ENCODE peak calls at places on chromosomes 1 and 21, in four cellular contexts. C is NB4, M is fibroblast of lung, Z is IMR-90. G is an unnamed sample.

GRCh38 chr1:164591858-164592257 is 32.9 kb downstream of the PBX1 start:
- DNase-seq in Z (peak), M (peak), C (no peak), G (peak)

GRCh38 chr1:203569490-203570318 is 56.9 kb upstream of the ATP2B4 start:
- DNase-seq in Z (peak), M (peak), C (no peak), G (no peak)

GRCh38 chr1:91831132-91831930 is 54.6 kb downstream of the TGFBR3 start:
- DNase-seq in C (no peak), Z (peak), M (peak), G (peak)

GRCh38 chr1:229643996-229644748 is 18.1 kb downstream of the URB2 start:
- DNase-seq in M (no peak), Z (no peak), C (peak), G (peak)

GRCh38 chr1:215507119-215507518 is 60.0 kb upstream of the KCTD3 start:
- DNase-seq in Z (peak), C (no peak), M (peak), G (peak)

GRCh38 chr1:156584813-156585212 is 5.3 kb downstream of the TTC24 start:
- DNase-seq in Z (no peak), M (no peak), C (no peak), G (no peak)

GRCh38 chr1:215517441-215517891 is 49.6 kb upstream of the KCTD3 start:
- DNase-seq in Z (peak), M (peak), C (peak), G (peak)

GRCh38 chr1:11929849-11930248 is 3.6 kb upstream of the KIAA2013 start:
- DNase-seq in Z (peak), C (peak), M (no peak), G (peak)

GRCh38 chr1:1285102-1285571 is 4.9 kb downstream of the SCNN1D start:
- DNase-seq in Z (no peak), C (no peak), M (no peak), G (no peak)

GRCh38 chr1:231337043-231337471 is 595 bp downstream of the EXOC8 start:
- DNase-seq in C (no peak), M (peak), Z (no peak), G (peak)

GRCh38 chr1:158177705-158178450 is 2.8 kb upstream of the CD1D start:
- DNase-seq in M (peak), C (no peak), Z (peak), G (peak)

GRCh38 chr1:207826557-207827487 is 75.0 kb downstream of the CD46 start:
- DNase-seq in M (no peak), C (peak), Z (no peak), G (peak)

GRCh38 chr1:85601930-85602329 is 21.4 kb downstream of the CCN1 start:
- DNase-seq in C (no peak), M (no peak), Z (no peak), G (no peak)

GRCh38 chr1:174990382-174990999 is 9.3 kb upstream of the CACYBP start:
- DNase-seq in M (no peak), C (peak), Z (peak), G (peak)

GRCh38 chr1:221869759-221870158 is 127.9 kb upstream of the DUSP10 start:
- DNase-seq in C (no peak), M (peak), Z (peak), G (peak)

GRCh38 chr1:209607102-209607794 is 23.7 kb downstream of the CAMK1G start:
- DNase-seq in Z (peak), C (no peak), M (peak), G (peak)

GRCh38 chr1:22868331-22868730 is 104.3 kb downstream of the LACTBL1 start:
- DNase-seq in C (no peak), M (peak), Z (peak), G (no peak)

GRCh38 chr1:39509360-39510009 is 18.0 kb downstream of the BMP8A start:
- DNase-seq in C (peak), Z (peak), M (peak), G (peak)

DNA sequence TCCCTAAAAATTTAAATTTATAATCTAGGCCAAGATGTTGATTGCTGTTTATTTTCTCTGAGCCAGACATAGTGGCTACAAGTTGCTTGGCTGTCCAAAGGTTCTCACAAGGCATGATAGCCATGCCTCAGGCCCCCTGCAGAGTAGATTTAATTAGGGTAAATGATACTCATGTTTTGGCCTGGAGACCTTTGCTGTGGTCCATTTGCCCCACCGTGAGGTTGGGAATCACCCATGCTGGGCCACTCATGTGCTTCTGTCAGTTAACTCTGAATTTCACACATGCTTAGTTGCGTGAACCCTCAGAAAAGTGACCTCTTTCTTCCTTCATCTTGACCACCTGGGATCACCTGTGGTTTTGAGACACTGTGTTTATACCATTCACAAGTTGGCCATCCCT is 103.2 kb upstream of the KCNE2 start:
- DNase-seq in Z (no peak), C (no peak), M (no peak), G (no peak)
- H3K4me3 ChIP-seq in Z (no peak), C (no peak), M (no peak), G (no peak)

DNA sequence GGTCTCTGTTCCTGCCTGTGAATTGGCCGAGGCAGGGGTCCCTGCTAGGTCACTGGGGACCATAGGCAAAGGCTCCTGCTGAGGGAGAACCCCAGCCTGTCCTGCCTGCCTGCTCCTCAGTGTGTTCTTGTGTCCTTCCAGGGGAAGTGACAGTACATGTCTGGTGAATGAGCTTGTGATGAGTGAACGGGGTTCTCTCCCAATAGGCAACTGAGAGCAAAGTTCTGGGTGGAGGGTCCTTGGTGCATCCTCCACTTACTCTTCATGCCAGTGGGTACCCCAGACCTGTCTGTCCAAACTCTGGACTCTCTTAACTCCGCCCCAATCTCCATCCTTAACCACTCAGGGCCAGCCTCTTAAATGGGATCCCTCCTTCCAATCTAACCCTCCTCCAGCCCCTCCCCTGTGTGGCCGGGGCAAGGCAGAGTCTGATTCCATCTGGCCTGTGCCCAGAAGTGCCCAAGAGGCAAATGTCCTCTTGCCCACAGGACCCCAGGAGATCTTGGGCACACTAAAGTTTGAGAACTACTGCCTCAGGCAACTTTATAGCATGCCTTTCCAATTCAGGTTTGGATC is 2.0 kb downstream of the XKR8 start:
- DNase-seq in C (no peak), Z (no peak), M (no peak), G (peak)
- H3K4me3 ChIP-seq in C (no peak), Z (no peak), M (peak), G (no peak)

DNA sequence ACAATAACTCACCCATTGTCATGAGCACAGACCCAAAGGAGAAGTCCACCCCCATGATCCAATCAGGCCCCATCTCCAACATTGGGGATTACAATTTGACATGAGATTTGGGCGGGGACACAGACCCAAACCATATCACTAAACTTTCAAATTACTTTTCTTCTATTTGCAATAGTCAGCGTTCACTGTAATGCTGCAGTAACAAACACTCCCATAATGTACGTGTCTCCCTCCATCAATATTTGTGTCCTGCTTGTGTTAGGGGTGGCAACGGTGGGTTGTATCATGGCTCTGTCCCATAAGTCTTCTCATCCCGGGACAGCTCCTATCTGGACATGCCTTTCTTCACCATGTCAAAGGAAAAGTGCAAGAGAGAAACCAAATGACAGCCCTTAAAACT is 26.2 kb downstream of the TFF3 start:
- DNase-seq in C (no peak), Z (no peak), M (no peak), G (no peak)
- H3K4me3 ChIP-seq in C (no peak), Z (no peak), M (no peak), G (no peak)

DNA sequence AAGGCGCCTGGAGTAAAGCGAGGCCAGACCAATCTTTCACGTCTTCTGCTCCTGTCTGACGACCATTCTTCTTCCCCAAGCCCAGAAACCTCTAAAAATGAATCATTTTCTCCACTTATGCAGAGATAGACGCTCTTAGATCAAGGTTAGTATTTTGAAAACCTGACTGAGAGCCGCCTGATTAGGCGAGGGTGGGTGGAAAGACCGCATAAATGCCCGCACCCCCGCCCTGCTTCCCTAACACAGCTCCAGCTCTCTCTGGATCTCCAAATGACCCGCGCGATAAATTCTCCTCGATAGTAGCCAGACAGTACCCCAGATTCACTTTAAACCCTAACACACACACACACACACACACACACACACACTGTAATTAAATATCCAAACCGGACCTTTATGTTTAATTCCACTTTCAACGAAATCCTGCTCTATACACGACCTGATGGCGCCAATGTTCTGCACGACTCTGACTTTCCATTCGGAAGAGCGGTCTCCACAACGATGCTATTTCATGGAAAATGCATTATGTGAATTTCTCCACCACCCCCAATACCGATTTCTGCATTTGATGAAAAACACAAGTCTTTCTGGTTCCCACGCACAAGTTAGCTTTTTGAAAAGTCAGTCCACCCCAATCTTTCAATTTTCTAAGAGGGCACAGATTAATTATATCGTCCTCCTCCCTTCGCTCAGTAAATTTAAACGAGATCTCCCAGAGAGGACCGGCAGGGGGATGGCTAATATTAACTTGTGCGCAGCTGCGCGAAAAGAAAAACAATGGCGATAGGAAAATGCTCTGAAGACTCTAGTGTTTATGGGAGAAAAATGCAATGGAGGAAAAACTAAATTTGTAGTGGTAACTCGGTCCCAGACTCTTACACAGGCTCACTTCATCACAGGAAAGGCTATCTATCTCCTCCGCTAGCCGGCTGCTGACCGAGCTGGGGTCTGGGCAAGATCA is 1.5 kb upstream of the LHX8 start:
- DNase-seq in Z (no peak), C (no peak), M (no peak), G (no peak)
- H3K4me3 ChIP-seq in Z (no peak), C (no peak), M (no peak), G (no peak)

G was measured in choroid plexus epithelial cell.